ENCODE peak calls at places on chromosomes 13 and 19, in eight cellular contexts. S is A549; O is AG09319; J is HFFc6; C is uterus; R is GM12865; F is lower leg skin; T is CD8-positive, alpha-beta T cell. N is an unnamed sample.

GRCh38 chr13:33318744-33319143 is 33.2 kb upstream of the STARD13 start:
- DNase-seq in S (no peak), O (no peak), J (peak), C (no peak), R (no peak), F (no peak), T (no peak), N (no peak)

GRCh38 chr13:110113284-110113764 is 193.6 kb downstream of the COL4A1 start:
- DNase-seq in S (no peak), O (no peak), J (peak), C (no peak), R (no peak), F (no peak), T (no peak), N (no peak)

GRCh38 chr19:1087813-1088418 is 7.3 kb downstream of the POLR2E start:
- DNase-seq in S (no peak), O (no peak), J (no peak), C (no peak), R (peak), F (no peak), T (no peak), N (no peak)

GRCh38 chr13:74115138-74115537 is 19.1 kb downstream of the KLF12 start:
- DNase-seq in S (no peak), O (peak), J (peak), C (no peak), R (no peak), F (no peak), T (no peak), N (no peak)

GRCh38 chr13:79044415-79044814 is 361.6 kb downstream of the RBM26 start:
- DNase-seq in S (no peak), O (no peak), J (no peak), C (no peak), R (no peak), F (no peak), T (no peak), N (no peak)

GRCh38 chr19:44745386-44745831 is 3.1 kb upstream of the BCL3 start:
- DNase-seq in S (peak), O (peak), J (peak), C (peak), R (no peak), F (peak), T (no peak), N (no peak)

GRCh38 chr13:42780044-42780443 is 1.3 kb upstream of the FAM216B start:
- DNase-seq in S (no peak), O (no peak), J (no peak), C (no peak), R (no peak), F (no peak), T (no peak), N (no peak)

GRCh38 chr19:3818918-3819317 is 32.7 kb upstream of the MATK start:
- DNase-seq in S (no peak), O (no peak), J (no peak), C (no peak), R (no peak), F (no peak), T (no peak), N (no peak)

GRCh38 chr19:33397536-33398360 is 24.2 kb downstream of the CEBPG start:
- DNase-seq in S (no peak), O (no peak), J (no peak), C (no peak), R (no peak), F (peak), T (no peak), N (peak)

GRCh38 chr19:51137812-51138425 is 4.2 kb upstream of the SIGLEC7 start:
- DNase-seq in S (no peak), O (no peak), J (no peak), C (no peak), R (no peak), F (peak), T (no peak), N (no peak)

DNA sequence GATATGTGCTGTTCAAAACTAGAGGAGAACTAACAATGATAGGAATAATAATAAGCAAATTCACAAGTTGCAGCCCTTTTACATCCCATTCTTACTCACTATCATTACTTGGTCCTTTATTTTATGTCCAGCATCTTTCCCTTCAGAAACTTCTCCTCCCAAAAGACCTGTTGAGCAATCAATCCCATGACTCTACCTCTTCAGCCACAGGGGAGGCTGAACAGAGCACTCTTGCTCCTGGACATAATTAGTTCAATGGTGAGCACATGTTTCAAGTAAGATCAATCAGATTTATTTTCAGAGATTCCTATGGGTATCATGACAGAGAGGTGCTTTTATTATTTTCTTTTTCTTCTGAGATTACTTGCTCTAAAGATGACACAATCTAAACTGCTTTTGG is 260.0 kb downstream of the COG6 start:
- DNase-seq in S (no peak), O (no peak), J (no peak), C (no peak), R (no peak), F (no peak), T (no peak), N (no peak)
- TF ChIP-seq CTCF in S (no peak), O (no peak), J (no peak), C (no peak), R (no peak), F (no peak), T (no peak), N (no peak)

GRCh38 chr19:40584007-40584406 is 7.3 kb downstream of the SHKBP1 start:
- DNase-seq in S (no peak), O (no peak), J (no peak), C (no peak), R (no peak), F (no peak), T (no peak), N (no peak)
- TF ChIP-seq CTCF in S (peak), O (no peak), J (peak), C (no peak), R (peak), F (no peak), T (no peak), N (peak)

DNA sequence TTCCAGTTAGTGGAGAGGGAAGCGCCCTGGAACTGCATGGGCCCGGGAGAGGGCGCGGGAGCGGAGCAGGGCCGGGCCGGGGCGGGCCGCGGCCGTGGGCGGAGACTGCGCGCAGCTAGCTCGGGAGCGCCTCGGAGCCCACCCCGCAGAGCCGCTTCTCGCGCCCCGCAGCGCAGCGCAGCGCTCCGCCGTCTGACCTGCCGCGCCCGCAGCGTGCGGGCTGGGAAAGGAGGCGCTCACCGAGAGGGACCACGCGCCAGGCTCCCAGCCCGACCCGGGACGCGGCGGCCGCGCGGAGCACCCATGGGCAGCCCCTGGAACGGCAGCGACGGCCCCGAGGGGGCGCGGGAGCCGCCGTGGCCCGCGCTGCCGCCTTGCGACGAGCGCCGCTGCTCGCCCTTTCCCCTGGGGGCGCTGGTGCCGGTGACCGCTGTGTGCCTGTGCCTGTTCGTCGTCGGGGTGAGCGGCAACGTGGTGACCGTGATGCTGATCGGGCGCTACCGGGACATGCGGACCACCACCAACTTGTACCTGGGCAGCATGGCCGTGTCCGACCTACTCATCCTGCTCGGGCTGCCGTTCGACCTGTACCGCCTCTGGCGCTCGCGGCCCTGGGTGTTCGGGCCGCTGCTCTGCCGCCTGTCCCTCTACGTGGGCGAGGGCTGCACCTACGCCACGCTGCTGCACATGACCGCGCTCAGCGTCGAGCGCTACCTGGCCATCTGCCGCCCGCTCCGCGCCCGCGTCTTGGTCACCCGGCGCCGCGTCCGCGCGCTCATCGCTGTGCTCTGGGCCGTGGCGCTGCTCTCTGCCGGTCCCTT is at the start of gene MLNR:
- DNase-seq in S (peak), O (no peak), J (no peak), C (no peak), R (peak), F (no peak), T (no peak), N (peak)
- TF ChIP-seq CTCF in S (peak), O (no peak), J (peak), C (no peak), R (peak), F (no peak), T (peak), N (peak)

DNA sequence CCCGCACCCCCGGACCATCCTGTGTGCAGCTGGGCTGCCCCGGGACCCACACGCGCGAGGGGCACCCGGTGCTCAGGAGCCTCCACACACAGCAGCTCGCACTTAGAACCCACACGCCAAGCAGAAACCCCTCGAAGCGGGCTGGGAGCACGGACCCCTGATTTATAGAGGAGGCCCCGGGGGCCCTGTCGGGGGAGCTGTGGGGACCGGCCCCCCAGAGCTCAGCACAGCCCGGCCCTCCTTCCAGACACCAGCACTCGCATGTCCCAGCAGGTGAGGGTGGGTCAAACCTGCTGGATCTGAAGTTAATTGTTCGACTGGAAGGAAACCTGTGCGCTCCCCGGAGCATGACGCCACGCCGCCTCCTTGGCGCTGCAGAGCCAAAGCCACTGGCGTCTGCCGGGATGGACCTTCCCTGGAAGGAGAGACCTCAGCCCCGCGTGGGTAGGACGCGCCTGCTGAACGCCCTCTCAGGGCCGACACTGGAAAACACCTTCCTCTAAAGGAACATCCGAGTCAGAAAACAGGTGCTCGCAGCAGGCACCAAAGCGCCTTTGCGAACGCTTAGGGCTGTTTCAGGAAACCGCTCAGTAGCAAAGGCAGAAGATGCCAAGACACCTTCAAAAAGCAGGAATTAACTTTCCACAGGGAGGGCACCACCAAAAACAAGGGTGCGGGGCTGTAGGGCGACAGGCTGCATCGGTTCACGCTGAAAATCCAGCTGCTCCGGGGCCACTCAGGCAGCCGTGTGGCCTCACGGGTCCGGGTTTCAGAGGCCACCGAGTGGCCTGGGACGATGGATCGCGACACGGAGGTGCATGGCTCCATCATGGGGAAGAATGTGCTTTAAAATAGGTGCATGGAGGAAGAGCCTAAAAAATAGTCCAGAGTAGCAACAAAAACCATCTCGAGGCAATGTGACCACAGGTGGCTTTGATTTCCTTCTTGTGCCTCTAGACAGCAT is 37.8 kb upstream of the GRTP1 start:
- DNase-seq in S (no peak), O (no peak), J (no peak), C (no peak), R (no peak), F (peak), T (no peak), N (no peak)
- TF ChIP-seq CTCF in S (no peak), O (no peak), J (no peak), C (no peak), R (no peak), F (no peak), T (no peak), N (no peak)

DNA sequence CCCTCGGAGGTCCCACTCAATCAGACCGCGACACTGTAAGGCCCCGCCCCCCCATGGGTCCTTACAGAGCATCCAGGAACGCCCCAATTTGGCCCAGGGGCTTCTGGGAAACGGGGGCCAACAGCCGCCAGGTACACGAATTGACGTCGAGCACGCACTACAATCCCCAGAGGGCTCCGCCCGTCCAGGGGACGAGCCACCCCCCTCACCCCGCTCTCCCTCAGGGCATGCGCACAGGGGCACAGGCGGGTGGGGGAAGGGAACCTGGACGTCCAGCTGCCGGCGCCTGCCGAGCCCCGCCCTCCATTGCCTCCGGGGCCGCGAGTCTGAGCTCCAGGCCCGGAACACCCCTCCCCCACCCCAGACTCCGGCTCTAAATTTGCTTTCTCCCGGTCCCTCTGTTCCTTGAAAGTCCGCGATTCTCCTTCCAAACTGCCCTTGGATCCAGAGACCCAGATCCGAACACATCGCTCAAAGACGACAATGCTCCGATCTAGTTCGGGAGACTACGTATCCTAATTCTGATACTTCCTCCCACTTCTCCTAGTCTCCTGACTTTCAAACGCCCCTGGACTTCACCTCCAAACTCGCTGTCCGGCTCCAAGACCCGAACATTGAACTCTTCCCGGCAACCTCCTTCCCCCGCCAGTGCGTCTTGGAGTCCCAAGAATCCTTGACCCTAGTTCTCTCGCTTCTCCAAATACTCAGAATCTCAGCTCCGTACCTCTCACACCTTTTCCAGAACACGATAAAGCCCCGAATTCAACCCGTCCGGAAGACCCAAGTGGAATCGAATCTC is 805 bp downstream of the SERTAD3 start:
- DNase-seq in S (peak), O (peak), J (peak), C (peak), R (peak), F (peak), T (peak), N (peak)
- TF ChIP-seq CTCF in S (no peak), O (no peak), J (no peak), C (no peak), R (no peak), F (no peak), T (no peak), N (no peak)

GRCh38 chr19:15634105-15634504 is 6.6 kb upstream of the CYP4F3 start:
- DNase-seq in S (no peak), O (no peak), J (no peak), C (no peak), R (no peak), F (no peak), T (no peak), N (no peak)

GRCh38 chr19:15633122-15633521 is 7.6 kb upstream of the CYP4F3 start:
- DNase-seq in S (no peak), O (no peak), J (no peak), C (no peak), R (no peak), F (no peak), T (no peak), N (no peak)

GRCh38 chr19:15635016-15635805 is 5.5 kb upstream of the CYP4F3 start:
- DNase-seq in S (no peak), O (no peak), J (no peak), C (no peak), R (no peak), F (no peak), T (no peak), N (no peak)

GRCh38 chr19:15629003-15629880 is 11.5 kb upstream of the CYP4F3 start:
- DNase-seq in S (peak), O (peak), J (peak), C (peak), R (peak), F (peak), T (peak), N (peak)

GRCh38 chr19:15631817-15632216 is 8.9 kb upstream of the CYP4F3 start:
- DNase-seq in S (peak), O (no peak), J (no peak), C (no peak), R (peak), F (no peak), T (no peak), N (no peak)
- TF ChIP-seq CTCF in S (peak), O (no peak), J (peak), C (no peak), R (peak), F (no peak), T (peak), N (peak)

DNA sequence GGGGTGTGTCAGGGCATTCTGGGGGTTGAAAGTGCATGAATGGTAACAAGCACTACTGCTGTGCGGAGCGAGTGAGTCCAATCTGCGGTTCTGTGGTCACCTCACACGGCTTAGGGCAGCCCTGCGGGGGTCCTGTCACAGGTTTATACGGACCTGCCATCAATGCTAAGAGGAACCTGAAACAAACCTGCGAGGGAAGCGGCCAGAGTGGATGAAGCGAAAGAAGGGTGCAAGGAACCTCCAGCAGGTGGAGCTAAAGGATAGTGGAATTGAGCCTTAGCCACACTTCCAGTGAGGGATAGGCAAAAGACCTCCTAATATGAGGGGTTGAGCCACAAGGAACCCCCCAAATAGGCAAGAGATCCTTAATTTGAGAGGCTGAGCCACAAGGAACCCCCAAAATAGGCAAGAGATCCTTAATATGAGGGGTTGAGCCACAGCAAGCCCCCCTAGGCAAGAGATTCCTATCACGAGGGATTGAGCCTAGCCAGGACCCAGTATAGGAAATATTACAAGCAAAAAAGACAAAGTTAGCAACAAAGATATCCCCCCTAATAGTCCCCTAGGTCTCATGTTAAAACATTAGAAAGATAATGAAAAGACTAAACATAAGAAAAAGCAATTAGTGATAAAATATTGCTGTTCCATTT is 6.3 kb upstream of the ZNF69 start:
- DNase-seq in S (no peak), O (no peak), J (peak), C (peak), R (peak), F (no peak), T (peak), N (peak)
- TF ChIP-seq CTCF in S (no peak), O (peak), J (peak), C (peak), R (peak), F (no peak), T (peak), N (peak)

DNA sequence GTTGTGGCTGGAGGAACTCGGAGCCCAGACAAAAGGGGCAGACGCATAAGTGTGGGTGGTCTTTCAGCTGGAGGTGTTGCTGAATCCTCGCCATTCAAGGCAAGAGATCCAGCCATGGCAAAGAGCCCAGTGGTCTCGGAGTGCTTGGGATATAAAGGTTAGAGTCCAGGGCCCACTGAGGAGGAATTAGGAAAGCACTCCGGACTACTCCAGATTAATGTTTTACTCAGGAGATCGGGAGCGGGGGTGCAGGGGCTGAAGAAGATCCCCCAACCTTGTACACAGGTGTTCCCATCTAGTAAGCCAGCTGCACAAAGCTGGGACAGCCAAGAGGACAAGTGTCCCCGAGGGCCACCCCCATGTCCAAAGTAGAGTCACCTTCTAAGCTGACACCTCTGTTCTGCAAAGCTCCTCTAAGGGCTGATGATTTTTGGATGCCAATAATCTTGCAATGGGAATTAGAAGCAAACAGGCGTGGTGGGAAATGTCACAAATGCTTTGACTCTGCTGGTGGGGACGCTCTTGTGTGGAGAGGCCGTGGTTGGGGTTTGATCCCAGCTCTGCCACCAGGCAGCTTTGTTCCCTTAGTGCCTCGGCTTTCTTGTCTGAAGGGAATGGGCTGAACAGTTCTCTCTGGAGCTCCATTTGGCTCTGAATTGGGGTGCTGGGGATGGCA is 194.3 kb upstream of the SOX1 start:
- DNase-seq in S (no peak), O (no peak), J (no peak), C (no peak), R (no peak), F (peak), T (no peak), N (no peak)
- TF ChIP-seq CTCF in S (no peak), O (no peak), J (no peak), C (no peak), R (no peak), F (no peak), T (no peak), N (no peak)

DNA sequence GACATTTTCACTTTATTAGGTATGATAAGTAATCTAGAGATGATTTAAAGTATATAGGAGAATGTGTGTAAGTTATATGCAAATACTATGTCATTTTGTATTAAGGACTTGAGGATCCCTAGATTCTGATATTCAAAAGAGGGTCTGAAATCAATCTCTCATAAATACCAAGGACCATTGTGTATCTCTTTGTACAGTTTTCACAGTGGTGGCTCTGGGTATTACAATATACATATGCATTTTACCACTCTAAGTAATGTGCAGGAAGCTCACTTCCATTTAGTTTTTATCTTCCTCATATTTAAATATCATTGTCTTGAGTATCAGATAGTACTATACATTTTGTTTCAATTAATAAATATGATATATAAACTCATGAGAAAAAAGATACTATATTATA is 862.6 kb upstream of the PCDH20 start:
- DNase-seq in S (no peak), O (no peak), J (no peak), C (no peak), R (no peak), F (no peak), T (no peak), N (no peak)
- TF ChIP-seq CTCF in S (no peak), O (no peak), J (no peak), C (no peak), R (no peak), F (no peak), T (no peak), N (peak)

N was measured in neural crest cell.